ENCODE peak calls at places on chromosomes 12 and 14, in five cellular contexts. Z is naive thymus-derived CD4-positive, alpha-beta T cell; Q is brain microvascular endothelial cell; R is fibroblast of lung; E is gastrocnemius medialis. U is an unnamed sample.

GRCh38 chr12:44589697-44590096 is 286.4 kb downstream of the NELL2 start:
- DNase-seq in Z (no peak), R (peak; percentile 22), E (no peak), Q (no peak), U (no peak)

GRCh38 chr12:25388216-25388615 is 137.5 kb upstream of the KRAS start:
- DNase-seq in E (no peak), Q (no peak), R (peak; percentile 70), Z (no peak), U (no peak)

GRCh38 chr14:74671789-74672188 is 41.1 kb downstream of the AREL1 start:
- DNase-seq in Z (no peak), R (peak; percentile 87), E (no peak), Q (peak; percentile 65), U (no peak)

GRCh38 chr12:124492879-124493808 is 74.3 kb downstream of the NCOR2 start:
- DNase-seq in Z (no peak), E (no peak), R (no peak), Q (no peak), U (no peak)

GRCh38 chr14:89356496-89356895 is 60.5 kb downstream of the FOXN3 start:
- DNase-seq in R (no peak), E (no peak), Q (no peak), Z (no peak), U (no peak)

GRCh38 chr14:99129998-99130397 is 142.0 kb downstream of the BCL11B start:
- DNase-seq in R (no peak), Z (no peak), Q (no peak), E (no peak), U (peak; percentile 41)

GRCh38 chr14:75969891-75970290 is 11.9 kb downstream of the TGFB3 start:
- DNase-seq in E (peak; percentile 42), R (peak; percentile 11), Q (no peak), Z (no peak), U (no peak)

GRCh38 chr12:116539905-116540482 is 19.2 kb upstream of the MAP1LC3B2 start:
- DNase-seq in E (no peak), Z (no peak), R (peak; percentile 65), Q (peak; percentile 30), U (peak; percentile 67)

GRCh38 chr12:50992814-50993213 is 33.4 kb downstream of the SLC11A2 start:
- DNase-seq in Z (no peak), Q (no peak), R (no peak), E (no peak), U (no peak)

GRCh38 chr12:114864688-114865685 is 181.0 kb upstream of the TBX3 start:
- DNase-seq in Z (no peak), Q (no peak), R (no peak), E (no peak), U (no peak)

GRCh38 chr14:81172353-81172752 is 48.4 kb downstream of the GTF2A1 start:
- DNase-seq in R (no peak), E (no peak), Z (no peak), Q (no peak), U (no peak)

GRCh38 chr14:71418591-71419245 is 511.5 kb downstream of the PCNX1 start:
- DNase-seq in Q (no peak), R (no peak), Z (no peak), E (no peak), U (no peak)

GRCh38 chr14:30214014-30214413 is 286.4 kb upstream of the PRKD1 start:
- DNase-seq in R (peak; percentile 69), E (no peak), Z (no peak), Q (no peak), U (no peak)

GRCh38 chr12:75329918-75330826 is at the start of gene CAPS2:
- DNase-seq in E (peak; percentile 62), Z (peak; percentile 32), R (peak; percentile 92), Q (peak; percentile 86), U (peak; percentile 76)

GRCh38 chr12:92143280-92143679 is 2.4 kb downstream of the BTG1 start:
- DNase-seq in Z (no peak), Q (no peak), R (no peak), E (no peak), U (no peak)

GRCh38 chr14:101174980-101175606 is 271.6 kb upstream of the RTL1 start:
- DNase-seq in E (no peak), Q (no peak), Z (no peak), R (no peak), U (no peak)

GRCh38 chr14:41498959-41499358 is 107.7 kb upstream of the LRFN5 start:
- DNase-seq in Z (no peak), E (no peak), Q (no peak), R (peak; percentile 1), U (no peak)

GRCh38 chr14:67490201-67490600 is 1.7 kb upstream of the TMEM229B start:
- DNase-seq in E (no peak), Z (no peak), R (no peak), Q (no peak), U (no peak)

GRCh38 chr12:52353766-52354165 is 13.5 kb downstream of the KRT85 start:
- DNase-seq in E (peak; percentile 7), Z (no peak), Q (no peak), R (no peak), U (no peak)

GRCh38 chr14:100693877-100694578 is 32.7 kb upstream of the DLK1 start:
- DNase-seq in E (no peak), R (no peak), Z (no peak), Q (no peak), U (no peak)

GRCh38 chr12:58242803-58243628 is 301.6 kb downstream of the ATP23 start:
- DNase-seq in E (no peak), Q (no peak), R (peak; percentile 45), Z (no peak), U (no peak)

GRCh38 chr14:71361874-71362273 is 454.6 kb downstream of the PCNX1 start:
- DNase-seq in Q (no peak), Z (no peak), E (no peak), R (no peak), U (no peak)

GRCh38 chr14:44701563-44702263 is 194.6 kb upstream of the FSCB start:
- DNase-seq in R (peak; percentile 65), Z (no peak), E (no peak), Q (no peak), U (no peak)

GRCh38 chr14:58750321-58751269 is 112.8 kb downstream of the DACT1 start:
- DNase-seq in E (no peak), Z (no peak), Q (no peak), R (no peak), U (no peak)

GRCh38 chr14:24189059-24189375 is 401 bp upstream of the IPO4 start:
- DNase-seq in Q (no peak), E (no peak), Z (no peak), R (no peak), U (no peak)

GRCh38 chr14:24185741-24186140 is 2.9 kb downstream of the IPO4 start:
- DNase-seq in Q (no peak), Z (no peak), R (no peak), E (no peak), U (no peak)

GRCh38 chr14:24186831-24187537 is 1.6 kb downstream of the IPO4 start:
- DNase-seq in Z (no peak), E (no peak), Q (no peak), R (no peak), U (no peak)

GRCh38 chr14:24188251-24189058 is at the start of gene IPO4:
- DNase-seq in Q (peak; percentile 95), E (peak; percentile 96), R (peak; percentile 98), Z (peak; percentile 92), U (peak; percentile 96)

DNA sequence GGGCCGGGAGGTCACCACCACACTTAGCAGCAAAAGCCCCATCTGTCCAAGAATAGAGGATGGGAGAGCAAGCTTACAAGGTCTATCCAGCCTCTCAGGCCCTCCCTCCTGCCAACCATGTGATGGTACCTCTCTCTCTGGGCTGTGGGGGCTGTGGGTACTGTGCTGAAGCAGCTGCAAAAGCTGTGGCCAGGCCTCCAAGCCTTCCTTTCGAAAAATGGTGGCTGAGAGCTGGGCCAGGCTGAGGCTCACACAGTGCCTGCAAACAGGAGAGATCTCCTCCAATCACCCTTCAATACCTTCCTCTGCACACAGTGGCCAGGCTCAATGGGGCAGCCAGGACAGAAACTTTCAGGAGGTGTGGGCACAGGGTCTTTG is 1.1 kb downstream of the IPO4 start:
- DNase-seq in R (no peak), Z (no peak), Q (no peak), E (no peak), U (no peak)
- H3K27ac ChIP-seq in R (no peak overlapping the region), Z (peak overlapping the region; percentile 83), Q (no peak overlapping the region), E (peak overlapping the region; percentile 83), U (no peak overlapping the region)

DNA sequence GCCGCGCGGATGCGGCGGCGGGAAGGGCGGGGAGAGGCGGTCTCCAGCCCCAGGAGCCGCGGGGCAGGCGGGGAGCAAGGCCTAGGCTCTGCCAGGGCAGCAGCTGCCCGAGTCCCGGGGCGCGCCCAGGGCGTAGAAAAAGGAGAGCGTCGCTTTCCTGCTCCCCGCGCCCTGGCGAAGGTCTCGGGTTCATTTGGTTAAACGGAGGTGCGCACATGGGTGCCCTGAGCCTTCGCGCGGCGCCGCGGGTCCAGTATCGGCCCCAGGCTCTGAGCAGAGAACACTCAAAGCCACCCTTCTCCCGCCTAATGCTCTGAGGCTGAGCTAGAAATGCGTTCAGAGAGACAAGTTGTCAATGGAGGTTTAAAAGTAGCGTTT is 1.4 kb downstream of the TMEM132C start:
- DNase-seq in E (no peak), R (no peak), Z (no peak), Q (no peak), U (no peak)
- H3K4me3 ChIP-seq in E (peak overlapping the region; percentile 23), R (no peak overlapping the region), Z (no peak overlapping the region), Q (no peak overlapping the region), U (no peak overlapping the region)

DNA sequence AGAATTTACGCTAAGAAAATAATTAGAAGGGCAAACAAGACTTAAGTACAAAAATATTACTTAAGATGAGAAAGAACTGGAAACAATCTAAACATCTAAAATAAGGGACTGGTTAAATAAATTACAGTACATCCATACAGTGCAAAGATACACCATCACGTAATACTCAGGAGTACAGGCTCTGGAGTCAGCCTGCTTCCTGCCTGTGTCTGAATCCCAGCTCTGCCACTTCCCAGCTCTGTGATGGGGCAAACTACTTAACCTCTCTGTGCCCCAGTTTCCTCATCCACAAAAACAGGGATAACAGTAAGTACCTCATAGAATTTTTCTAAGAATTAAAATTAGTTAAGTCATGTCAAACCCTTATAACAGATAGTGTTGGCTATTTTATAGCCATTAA is 36.0 kb downstream of the PPTC7 start:
- DNase-seq in Q (no peak), E (no peak), R (no peak), Z (no peak), U (no peak)
- H3K27ac ChIP-seq in Q (no peak overlapping the region), E (peak overlapping the region; percentile 94), R (no peak overlapping the region), Z (no peak overlapping the region), U (no peak overlapping the region)

GRCh38 chr12:105561981-105562726 is 231.7 kb downstream of the C12orf75 start:
- DNase-seq in E (peak; percentile 66), Q (peak; percentile 67), R (peak; percentile 91), Z (no peak), U (no peak)
- H3K4me3 ChIP-seq in E (peak overlapping the region; percentile 21), Q (no peak overlapping the region), R (peak overlapping the region; percentile 14), Z (no peak overlapping the region), U (no peak overlapping the region)

GRCh38 chr14:35386673-35387125 is 17.9 kb downstream of the NFKBIA start:
- DNase-seq in Z (no peak), E (no peak), R (no peak), Q (no peak), U (no peak)
- H3K27ac ChIP-seq in Z (no peak overlapping the region), E (peak overlapping the region; percentile 91), R (no peak overlapping the region), Q (no peak overlapping the region), U (peak overlapping the region; percentile 83)